ENCODE peak calls at places on chromosome 12, in eight cellular contexts. Y is Peyer's patch, S is breast epithelium, E is left ventricle myocardium inferior, V is GM12878, C is sigmoid colon, R is thyroid gland, M is uterus. Z is an unnamed sample.

GRCh38 chr12:120581998-120582397 is 796 bp upstream of the POP5 start:
- DNase-seq in E (no peak), S (no peak), R (no peak), M (no peak), V (no peak), C (no peak), Y (no peak), Z (peak)

GRCh38 chr12:55068416-55069010 is 48.7 kb downstream of the NEUROD4 start:
- DNase-seq in R (peak), C (no peak), Y (no peak), E (no peak), V (no peak), M (no peak), S (no peak), Z (peak)

GRCh38 chr12:117671734-117672133 is 297.1 kb downstream of the KSR2 start:
- DNase-seq in S (no peak), E (peak), M (no peak), Y (no peak), R (peak), V (no peak), C (no peak), Z (no peak)

GRCh38 chr12:54749191-54749818 is 101.1 kb upstream of the DCD start:
- DNase-seq in S (no peak), V (peak), Y (peak), R (no peak), C (no peak), M (no peak), E (no peak), Z (peak)

GRCh38 chr12:55072093-55072492 is 52.3 kb downstream of the NEUROD4 start:
- DNase-seq in E (peak), R (peak), V (no peak), C (no peak), Y (peak), S (no peak), M (no peak), Z (peak)

GRCh38 chr12:124865728-124866127 is 2.1 kb upstream of the SCARB1 start:
- DNase-seq in V (no peak), M (no peak), E (no peak), C (no peak), R (no peak), Y (no peak), S (no peak), Z (no peak)

GRCh38 chr12:100184549-100184948 is 16.1 kb upstream of the ACTR6 start:
- DNase-seq in V (no peak), Y (no peak), M (no peak), S (no peak), R (no peak), E (no peak), C (no peak), Z (no peak)

GRCh38 chr12:56007892-56008471 is 10.9 kb downstream of the SUOX start:
- DNase-seq in S (no peak), M (no peak), E (no peak), Y (no peak), R (no peak), V (no peak), C (no peak), Z (no peak)

GRCh38 chr12:57846285-57846576 is 298 bp downstream of the CTDSP2 start:
- DNase-seq in M (no peak), E (no peak), C (no peak), V (no peak), Y (no peak), R (no peak), S (no peak), Z (peak)

GRCh38 chr12:25591132-25591531 is 38.0 kb upstream of the LMNTD1 start:
- DNase-seq in E (no peak), S (no peak), V (no peak), M (no peak), R (no peak), Y (no peak), C (no peak), Z (peak)
- TF ChIP-seq CTCF in E (no peak), S (no peak), V (no peak), M (no peak), R (no peak), Y (no peak), C (no peak), Z (peak)

DNA sequence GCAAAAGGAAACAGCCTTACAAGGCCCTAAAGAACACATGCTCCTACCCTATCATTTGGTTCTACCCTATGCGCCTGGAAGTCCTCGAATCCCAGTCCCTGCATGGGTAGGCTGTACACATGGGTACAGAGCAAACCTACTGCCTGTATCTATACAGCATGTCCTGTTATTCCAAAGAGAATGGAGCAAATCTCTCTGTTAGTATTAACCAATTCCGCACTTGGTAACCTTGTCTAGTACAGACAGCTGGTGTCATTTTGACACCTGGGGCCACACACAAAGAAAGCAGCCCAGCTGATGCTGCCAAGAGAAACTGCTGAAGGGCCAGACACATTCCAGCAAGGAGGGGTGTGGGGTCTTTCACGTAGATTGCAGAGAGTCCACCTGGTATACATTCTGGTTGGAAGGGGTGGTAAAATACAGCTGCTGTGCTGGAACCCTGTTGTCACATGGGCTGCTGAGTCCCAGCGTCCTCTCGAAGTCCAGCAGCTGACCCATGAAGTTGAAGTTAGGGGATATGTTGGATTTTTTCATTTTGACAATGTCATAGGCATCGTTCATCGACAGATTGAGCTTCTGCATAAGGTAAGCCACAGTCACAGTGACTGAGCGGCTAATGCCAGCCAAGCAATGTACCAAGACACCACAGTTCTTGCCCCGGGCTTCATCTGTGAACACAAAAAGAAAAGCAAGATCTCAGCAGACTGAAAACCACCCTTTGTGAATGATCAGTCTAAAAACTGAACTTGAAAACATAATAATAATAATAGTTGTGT is 3.2 kb downstream of the DUSP6 start:
- DNase-seq in C (no peak), E (no peak), Y (no peak), S (peak), R (no peak), V (no peak), M (no peak), Z (peak)
- H3K4me3 ChIP-seq in C (peak), E (peak), Y (peak), S (peak), R (peak), V (no peak), M (no peak), Z (no peak)

GRCh38 chr12:115726691-115727090 is 550.8 kb downstream of the MED13L start:
- DNase-seq in C (no peak), S (no peak), E (no peak), R (no peak), M (no peak), Y (no peak), V (no peak), Z (no peak)

GRCh38 chr12:115722181-115722580 is 555.3 kb downstream of the MED13L start:
- DNase-seq in R (no peak), C (no peak), Y (no peak), E (no peak), V (no peak), M (no peak), S (no peak), Z (no peak)
- TF ChIP-seq CTCF in R (no peak), C (no peak), Y (no peak), E (no peak), V (no peak), M (no peak), S (no peak), Z (no peak)

DNA sequence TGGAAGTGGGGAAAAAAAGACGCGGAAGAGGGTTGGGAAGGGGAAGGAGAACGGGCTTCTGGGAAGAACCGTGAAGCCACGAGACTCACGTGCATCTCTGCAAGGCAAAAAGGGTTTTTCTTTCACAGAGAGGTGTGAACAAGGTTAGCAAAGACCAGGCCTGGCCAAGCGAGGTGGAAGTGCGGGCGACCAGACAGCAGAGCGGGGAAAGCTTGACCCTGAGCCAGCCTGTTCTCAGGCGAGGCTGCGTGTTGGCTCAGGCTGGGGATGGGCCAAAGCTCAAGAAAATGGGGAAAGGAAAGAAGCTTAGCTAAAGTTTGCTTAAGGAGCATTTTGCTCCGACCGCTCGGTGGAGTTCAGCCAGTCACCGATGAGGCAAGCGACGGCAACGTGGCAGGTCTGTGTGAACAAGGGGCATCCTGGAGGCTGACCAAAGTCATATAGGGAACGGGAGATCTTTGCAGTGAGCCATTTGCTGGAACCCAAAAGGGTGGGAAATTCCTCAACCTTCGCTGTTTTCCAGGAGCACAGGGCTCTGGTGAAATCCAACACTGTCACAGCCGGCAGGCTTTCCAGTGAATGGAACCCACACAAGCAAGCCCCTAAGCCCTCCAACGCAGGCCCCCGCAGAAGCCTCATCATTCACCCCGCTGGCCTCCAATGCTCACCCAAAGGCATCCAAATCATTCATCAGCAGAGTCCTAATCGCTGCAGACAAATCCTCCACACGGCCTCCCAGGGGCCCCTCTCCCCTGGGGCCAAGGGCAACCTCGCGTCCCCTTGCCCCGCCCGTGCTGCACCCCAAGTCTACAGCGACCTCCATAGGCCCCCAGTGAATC is 793 bp downstream of the ZNF605 start:
- DNase-seq in M (peak), C (peak), S (no peak), V (no peak), Y (peak), R (peak), E (peak), Z (peak)
- H3K4me3 ChIP-seq in M (peak), C (peak), S (peak), V (peak), Y (peak), R (peak), E (peak), Z (peak)

Z was measured in epithelial cell of esophagus.